ENCODE peak calls at places on chromosomes 12 and 14, in five cellular contexts. One of them, this sample, is unnamed.

GRCh38 chr12:68882251-68882964 is 50.6 kb downstream of the CPM start:
- DNase-seq in body of pancreas: no peak
- DNase-seq in Peyer's patch: no peak
- DNase-seq in substantia nigra: no peak
- DNase-seq in cardiac muscle cell: no peak
- DNase-seq in this sample: no peak

GRCh38 chr14:105468621-105469241 is 5.9 kb upstream of the CRIP2 start:
- DNase-seq in substantia nigra: no peak
- DNase-seq in Peyer's patch: no peak
- DNase-seq in cardiac muscle cell: no peak
- DNase-seq in body of pancreas: no peak
- DNase-seq in this sample: no peak

GRCh38 chr14:31312934-31313333 is 105.3 kb upstream of the HECTD1 start:
- DNase-seq in Peyer's patch: no peak
- DNase-seq in body of pancreas: no peak
- DNase-seq in substantia nigra: no peak
- DNase-seq in cardiac muscle cell: no peak
- DNase-seq in this sample: no peak

GRCh38 chr12:96068636-96069035 is 33.2 kb upstream of the LTA4H start:
- DNase-seq in cardiac muscle cell: no peak
- DNase-seq in body of pancreas: no peak
- DNase-seq in substantia nigra: no peak
- DNase-seq in Peyer's patch: no peak
- DNase-seq in this sample: no peak

GRCh38 chr14:23028800-23029199 is 5.9 kb downstream of the PSMB5 start:
- DNase-seq in body of pancreas: no peak
- DNase-seq in cardiac muscle cell: no peak
- DNase-seq in substantia nigra: no peak
- DNase-seq in Peyer's patch: no peak
- DNase-seq in this sample: peak; percentile 71

GRCh38 chr12:42481368-42481767 is 108.2 kb downstream of the PRICKLE1 start:
- DNase-seq in cardiac muscle cell: no peak
- DNase-seq in substantia nigra: no peak
- DNase-seq in body of pancreas: no peak
- DNase-seq in Peyer's patch: no peak
- DNase-seq in this sample: no peak

GRCh38 chr12:65892905-65893304 is 68.6 kb downstream of the HMGA2 start:
- DNase-seq in substantia nigra: no peak
- DNase-seq in body of pancreas: no peak
- DNase-seq in cardiac muscle cell: no peak
- DNase-seq in Peyer's patch: no peak
- DNase-seq in this sample: no peak

GRCh38 chr14:71468701-71469100 is 463.5 kb upstream of the RGS6 start:
- DNase-seq in body of pancreas: no peak
- DNase-seq in substantia nigra: no peak
- DNase-seq in Peyer's patch: no peak
- DNase-seq in cardiac muscle cell: no peak
- DNase-seq in this sample: no peak

GRCh38 chr12:2118481-2119255 is 65.9 kb downstream of the CACNA1C start:
- DNase-seq in Peyer's patch: no peak
- DNase-seq in cardiac muscle cell: no peak
- DNase-seq in body of pancreas: no peak
- DNase-seq in substantia nigra: no peak
- DNase-seq in this sample: no peak

GRCh38 chr12:48979602-48980388 is 1.7 kb downstream of the WNT1 start:
- DNase-seq in Peyer's patch: peak; percentile 78
- DNase-seq in cardiac muscle cell: no peak
- DNase-seq in body of pancreas: peak; percentile 43
- DNase-seq in substantia nigra: no peak
- DNase-seq in this sample: peak; percentile 48

GRCh38 chr12:98635657-98636323 is 8.8 kb downstream of the IKBIP start:
- DNase-seq in cardiac muscle cell: peak; percentile 11
- DNase-seq in Peyer's patch: no peak
- DNase-seq in substantia nigra: no peak
- DNase-seq in body of pancreas: no peak
- DNase-seq in this sample: no peak

GRCh38 chr12:106145539-106146447 is 7.0 kb upstream of the NUAK1 start:
- DNase-seq in Peyer's patch: peak; percentile 64
- DNase-seq in substantia nigra: no peak
- DNase-seq in body of pancreas: peak; percentile 59
- DNase-seq in cardiac muscle cell: peak; percentile 58
- DNase-seq in this sample: no peak

DNA sequence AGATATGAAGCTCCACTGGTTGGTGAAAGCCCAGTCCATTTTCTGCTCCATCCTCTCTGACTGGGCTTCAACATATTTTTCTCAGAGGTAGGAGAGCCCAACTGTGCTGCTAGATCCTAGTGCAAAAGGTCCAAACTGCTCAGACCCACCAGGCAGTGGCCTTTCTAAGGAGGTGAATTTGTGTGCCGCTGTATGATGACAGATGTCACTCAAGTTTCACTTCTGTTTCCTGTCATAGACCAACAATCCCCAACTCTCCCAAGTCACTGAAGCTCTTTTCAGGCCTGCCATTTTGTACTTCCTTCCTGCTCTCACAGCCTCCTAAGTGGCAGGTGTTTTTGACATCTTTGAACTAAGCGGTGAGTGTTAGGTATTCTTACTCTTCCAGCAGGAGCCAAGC is 16.4 kb upstream of the RNASE4 start:
- DNase-seq in body of pancreas: no peak
- DNase-seq in cardiac muscle cell: no peak
- DNase-seq in substantia nigra: no peak
- DNase-seq in Peyer's patch: no peak
- DNase-seq in this sample: no peak
- H3K27ac ChIP-seq in body of pancreas: no peak overlapping the region
- H3K27ac ChIP-seq in cardiac muscle cell: no peak overlapping the region
- H3K27ac ChIP-seq in substantia nigra: no peak overlapping the region
- H3K27ac ChIP-seq in Peyer's patch: peak overlapping the region; percentile 29
- H3K27ac ChIP-seq in this sample: no peak overlapping the region

GRCh38 chr14:51576899-51577298 is 74.8 kb upstream of the FRMD6 start:
- DNase-seq in cardiac muscle cell: no peak
- DNase-seq in substantia nigra: no peak
- DNase-seq in Peyer's patch: no peak
- DNase-seq in body of pancreas: no peak
- DNase-seq in this sample: no peak

GRCh38 chr14:51578853-51579252 is 72.9 kb upstream of the FRMD6 start:
- DNase-seq in substantia nigra: no peak
- DNase-seq in cardiac muscle cell: no peak
- DNase-seq in Peyer's patch: no peak
- DNase-seq in body of pancreas: no peak
- DNase-seq in this sample: no peak

GRCh38 chr14:51581017-51581881 is 70.5 kb upstream of the FRMD6 start:
- DNase-seq in substantia nigra: no peak
- DNase-seq in Peyer's patch: no peak
- DNase-seq in body of pancreas: no peak
- DNase-seq in cardiac muscle cell: no peak
- DNase-seq in this sample: no peak

DNA sequence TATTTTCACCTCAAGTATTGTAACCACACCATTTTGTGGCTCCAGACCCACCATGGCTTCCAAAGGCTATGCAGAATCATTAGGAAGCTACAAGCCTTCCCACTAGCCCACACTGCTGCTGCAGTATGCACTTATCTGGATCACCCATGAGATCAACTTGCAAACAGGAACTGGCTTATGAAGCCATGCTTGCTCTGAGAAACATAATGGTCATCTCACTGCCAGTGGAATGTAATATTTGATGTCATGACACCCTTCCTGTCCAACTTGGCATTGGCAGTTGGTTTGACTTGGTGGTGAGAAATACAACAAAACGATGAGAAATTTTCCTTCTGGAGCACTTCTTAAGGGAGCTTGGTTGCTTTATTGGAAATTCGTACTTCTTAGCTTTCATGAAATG is 69.3 kb upstream of the FRMD6 start:
- DNase-seq in Peyer's patch: no peak
- DNase-seq in substantia nigra: no peak
- DNase-seq in body of pancreas: no peak
- DNase-seq in cardiac muscle cell: no peak
- DNase-seq in this sample: no peak
- H3K27ac ChIP-seq in Peyer's patch: no peak overlapping the region
- H3K27ac ChIP-seq in substantia nigra: no peak overlapping the region
- H3K27ac ChIP-seq in body of pancreas: no peak overlapping the region
- H3K27ac ChIP-seq in cardiac muscle cell: no peak overlapping the region
- H3K27ac ChIP-seq in this sample: no peak overlapping the region

DNA sequence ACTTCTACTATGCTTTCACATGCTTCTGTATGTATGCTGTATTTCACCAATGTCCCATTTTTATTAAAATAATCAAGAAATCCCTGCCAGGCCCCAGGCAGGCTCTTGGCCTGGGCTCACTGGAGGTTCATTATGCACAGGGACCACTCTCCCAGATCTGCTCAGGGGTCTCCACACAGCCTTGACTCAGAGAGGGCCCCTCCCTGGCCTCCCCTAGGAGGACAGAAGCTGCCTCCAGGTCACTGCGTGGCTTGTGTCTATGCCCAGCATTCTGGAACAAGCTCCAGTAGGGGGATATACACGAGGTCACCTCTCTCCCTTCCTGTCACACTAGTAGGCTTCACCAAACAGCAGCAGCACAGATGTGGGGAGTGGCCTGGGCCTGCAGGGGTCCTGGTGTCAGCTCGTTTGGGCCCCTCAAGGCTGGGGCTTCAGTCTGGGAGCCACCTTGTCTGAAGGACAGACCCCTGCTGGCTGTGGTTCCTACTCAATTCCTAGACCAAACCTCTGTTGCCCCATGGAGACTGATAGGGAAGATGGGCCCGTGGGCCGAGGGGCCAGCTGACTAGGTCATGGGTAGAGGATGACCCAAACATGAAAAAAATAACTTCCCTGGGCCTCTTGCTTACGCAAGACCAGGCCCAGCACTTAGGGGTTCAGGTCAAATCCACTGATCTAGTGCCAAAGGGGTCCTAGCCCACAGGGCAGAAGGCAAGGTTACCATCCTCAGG is 37.6 kb downstream of the ANAPC7 start:
- DNase-seq in Peyer's patch: no peak
- DNase-seq in cardiac muscle cell: no peak
- DNase-seq in body of pancreas: no peak
- DNase-seq in substantia nigra: no peak
- DNase-seq in this sample: no peak
- H3K27ac ChIP-seq in Peyer's patch: peak overlapping the region; percentile 59
- H3K27ac ChIP-seq in cardiac muscle cell: peak overlapping the region; percentile 21
- H3K27ac ChIP-seq in body of pancreas: no peak overlapping the region
- H3K27ac ChIP-seq in substantia nigra: no peak overlapping the region
- H3K27ac ChIP-seq in this sample: no peak overlapping the region

GRCh38 chr14:54090274-54090673 is 133.6 kb upstream of the BMP4 start:
- DNase-seq in Peyer's patch: no peak
- DNase-seq in body of pancreas: no peak
- DNase-seq in substantia nigra: no peak
- DNase-seq in cardiac muscle cell: no peak
- DNase-seq in this sample: no peak
- H3K27ac ChIP-seq in Peyer's patch: no peak overlapping the region
- H3K27ac ChIP-seq in body of pancreas: no peak overlapping the region
- H3K27ac ChIP-seq in substantia nigra: no peak overlapping the region
- H3K27ac ChIP-seq in cardiac muscle cell: no peak overlapping the region
- H3K27ac ChIP-seq in this sample: no peak overlapping the region

This sample was measured in naive thymus-derived CD4-positive, alpha-beta T cell.